ENCODE peak calls at places on chromosome 15, in five cellular contexts. One of them, this sample, is unnamed.

GRCh38 chr15:80559320-80559693 is 135.8 kb upstream of the ABHD17C start:
- DNase-seq in T-cell: no peak
- DNase-seq in nucleus accumbens: no peak
- DNase-seq in left cardiac atrium: no peak
- DNase-seq in HCT116: no peak
- DNase-seq in this sample: no peak

GRCh38 chr15:54979949-54980348 is 216.8 kb downstream of the RSL24D1 start:
- DNase-seq in T-cell: no peak
- DNase-seq in nucleus accumbens: no peak
- DNase-seq in left cardiac atrium: no peak
- DNase-seq in HCT116: no peak
- DNase-seq in this sample: no peak

GRCh38 chr15:94057305-94057704 is 174.1 kb upstream of the MCTP2 start:
- DNase-seq in T-cell: no peak
- DNase-seq in nucleus accumbens: no peak
- DNase-seq in left cardiac atrium: no peak
- DNase-seq in HCT116: no peak
- DNase-seq in this sample: no peak

GRCh38 chr15:75565062-75565970 is 13.8 kb downstream of the PTPN9 start:
- DNase-seq in T-cell: no peak
- DNase-seq in nucleus accumbens: no peak
- DNase-seq in left cardiac atrium: no peak
- DNase-seq in HCT116: no peak
- DNase-seq in this sample: no peak

GRCh38 chr15:28935316-28935715 is 49.5 kb downstream of the APBA2 start:
- DNase-seq in T-cell: peak
- DNase-seq in nucleus accumbens: no peak
- DNase-seq in left cardiac atrium: no peak
- DNase-seq in HCT116: no peak
- DNase-seq in this sample: no peak

GRCh38 chr15:63819645-63820044 is 14.1 kb downstream of the HERC1 start:
- DNase-seq in T-cell: no peak
- DNase-seq in nucleus accumbens: no peak
- DNase-seq in left cardiac atrium: no peak
- DNase-seq in HCT116: no peak
- DNase-seq in this sample: no peak

GRCh38 chr15:26156041-26156440 is 292.9 kb upstream of the ATP10A start:
- DNase-seq in T-cell: no peak
- DNase-seq in nucleus accumbens: no peak
- DNase-seq in left cardiac atrium: no peak
- DNase-seq in HCT116: no peak
- DNase-seq in this sample: no peak

GRCh38 chr15:48191574-48192225 is at the start of gene CTXN2:
- DNase-seq in T-cell: no peak
- DNase-seq in nucleus accumbens: peak
- DNase-seq in left cardiac atrium: no peak
- DNase-seq in HCT116: no peak
- DNase-seq in this sample: no peak

GRCh38 chr15:57033715-57034439 is 115.4 kb downstream of the TCF12 start:
- DNase-seq in T-cell: no peak
- DNase-seq in nucleus accumbens: no peak
- DNase-seq in left cardiac atrium: no peak
- DNase-seq in HCT116: no peak
- DNase-seq in this sample: no peak

This sample was measured in WERI-Rb-1.